ENCODE peak calls at places on chromosomes 2 and 18, in eight cellular contexts. O, A, F, L, R, P, Z and G are unnamed samples.
A peak's percentile ranks its signal among the peaks of the same experiment; 100 is the strongest.

GRCh38 chr2:145380436-145381017 is 860.6 kb upstream of the ZEB2 start:
- DNase-seq in Z (no peak), R (no peak), L (peak; percentile 74), O (no peak), A (no peak), P (no peak), F (no peak), G (no peak)

GRCh38 chr2:46954951-46955571 is 39.5 kb upstream of the MCFD2 start:
- DNase-seq in R (peak; percentile 82), Z (peak; percentile 79), A (peak; percentile 83), P (peak; percentile 79), O (no peak), F (peak; percentile 73), L (peak; percentile 76), G (no peak)

GRCh38 chr2:74205586-74205985 is 7.2 kb downstream of the MTHFD2 start:
- DNase-seq in Z (peak; percentile 67), P (peak; percentile 80), A (no peak), F (no peak), L (no peak), O (no peak), R (no peak), G (no peak)

GRCh38 chr2:173124441-173124840 is 48.8 kb downstream of the MAP3K20 start:
- DNase-seq in L (no peak), Z (no peak), P (peak; percentile 68), F (no peak), A (no peak), R (no peak), O (no peak), G (no peak)

GRCh38 chr2:176002684-176003225 is 688 bp upstream of the LNPK start:
- DNase-seq in R (peak; percentile 35), Z (peak; percentile 33), A (no peak), P (no peak), L (no peak), O (no peak), F (no peak), G (peak; percentile 8)

GRCh38 chr2:529425-529824 is 147.8 kb downstream of the TMEM18 start:
- DNase-seq in F (no peak), R (no peak), L (no peak), P (no peak), Z (no peak), A (no peak), O (no peak), G (no peak)

GRCh38 chr18:77114564-77115391 is 17.8 kb downstream of the MBP start:
- DNase-seq in R (peak; percentile 82), P (peak; percentile 94), F (peak; percentile 83), O (no peak), Z (peak; percentile 93), L (peak; percentile 82), A (peak; percentile 75), G (no peak)

GRCh38 chr2:46922606-46923005 is 7.0 kb upstream of the MCFD2 start:
- DNase-seq in O (no peak), Z (no peak), F (no peak), A (no peak), L (no peak), R (no peak), P (no peak), G (no peak)

GRCh38 chr2:120883607-120884405 is 148.1 kb downstream of the GLI2 start:
- DNase-seq in P (no peak), O (no peak), R (no peak), A (no peak), L (no peak), F (no peak), Z (no peak), G (no peak)

DNA sequence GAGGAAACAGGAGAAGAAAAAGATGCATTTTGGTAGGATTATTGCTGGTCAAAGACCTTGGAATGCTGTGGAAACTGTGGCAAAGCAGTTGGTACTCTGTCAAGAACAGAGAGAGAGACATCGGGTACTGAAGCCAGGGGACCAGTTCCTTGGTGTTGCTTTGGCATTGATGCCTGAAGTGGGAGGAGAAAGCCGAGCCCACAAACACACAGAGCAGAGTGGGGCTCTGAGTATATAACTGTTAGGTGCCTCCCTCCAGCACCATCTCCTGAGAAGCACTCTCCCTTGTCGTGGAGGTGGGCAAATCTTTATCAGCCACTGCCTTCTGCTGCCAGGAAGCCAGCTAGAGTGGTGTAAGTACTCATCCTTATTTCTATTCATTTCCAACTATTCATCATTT is at the start of gene SLC14A1:
- DNase-seq in P (no peak), L (no peak), R (no peak), F (no peak), Z (no peak), O (no peak), A (no peak), G (no peak)
- TF ChIP-seq POLR2A in P (no peak), L (no peak), R (no peak), F (no peak), Z (no peak), O (no peak), A (no peak), G (no peak)

DNA sequence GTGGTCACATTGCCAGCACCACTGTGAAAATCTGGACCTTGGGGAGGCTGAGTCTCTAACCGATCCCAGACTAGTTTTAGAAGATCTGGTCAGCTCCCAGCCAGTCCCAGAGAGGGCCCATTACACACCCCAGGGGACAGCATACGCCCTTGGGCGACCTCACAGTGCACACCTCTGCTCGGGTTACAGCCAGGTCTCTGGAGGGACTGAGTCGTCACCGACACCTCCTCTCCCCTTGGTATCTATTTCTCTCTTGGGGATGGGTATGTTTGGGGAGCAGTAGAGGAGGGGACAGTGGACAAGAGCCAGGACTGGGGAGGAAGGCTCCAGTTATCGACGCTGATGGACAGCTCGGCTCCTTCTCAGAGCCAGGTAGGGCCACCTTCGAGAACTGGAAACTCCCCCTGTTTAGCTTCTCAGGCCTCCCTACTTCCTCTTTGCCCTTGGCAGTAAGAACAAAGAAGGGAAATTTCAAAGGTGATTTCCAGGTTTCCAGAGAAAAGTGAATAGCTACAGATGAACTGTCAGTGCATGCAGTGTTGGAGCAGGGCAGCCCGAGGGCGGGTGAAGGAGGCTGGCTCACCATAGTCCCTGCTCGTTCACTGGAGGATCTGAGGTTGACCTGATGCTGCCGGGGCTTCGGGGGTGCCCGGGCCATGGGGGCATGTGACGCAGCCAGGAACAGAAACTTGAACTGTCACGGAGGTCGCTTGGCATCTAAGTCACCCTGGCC is 4.4 kb upstream of the SEMA4C start:
- DNase-seq in R (no peak), P (no peak), A (no peak), F (no peak), Z (no peak), L (no peak), O (no peak), G (no peak)
- TF ChIP-seq POLR2A in R (no peak), P (no peak), A (no peak), F (no peak), Z (no peak), L (no peak), O (peak; percentile 58), G (peak; percentile 38)

GRCh38 chr18:58411323-58411722 is 217.6 kb downstream of the ALPK2 start:
- DNase-seq in O (no peak), L (no peak), A (no peak), Z (no peak), R (no peak), F (no peak), P (no peak), G (no peak)

GRCh38 chr18:58407263-58407648 is 221.6 kb downstream of the ALPK2 start:
- DNase-seq in L (no peak), F (no peak), A (no peak), O (no peak), R (no peak), Z (peak; percentile 59), P (no peak), G (no peak)

GRCh38 chr18:58407649-58408407 is 221.1 kb downstream of the ALPK2 start:
- DNase-seq in P (no peak), Z (no peak), O (no peak), A (no peak), F (no peak), R (no peak), L (no peak), G (no peak)

GRCh38 chr18:58409802-58410445 is 219.0 kb downstream of the ALPK2 start:
- DNase-seq in P (no peak), Z (no peak), O (no peak), R (no peak), A (no peak), L (no peak), F (no peak), G (no peak)

DNA sequence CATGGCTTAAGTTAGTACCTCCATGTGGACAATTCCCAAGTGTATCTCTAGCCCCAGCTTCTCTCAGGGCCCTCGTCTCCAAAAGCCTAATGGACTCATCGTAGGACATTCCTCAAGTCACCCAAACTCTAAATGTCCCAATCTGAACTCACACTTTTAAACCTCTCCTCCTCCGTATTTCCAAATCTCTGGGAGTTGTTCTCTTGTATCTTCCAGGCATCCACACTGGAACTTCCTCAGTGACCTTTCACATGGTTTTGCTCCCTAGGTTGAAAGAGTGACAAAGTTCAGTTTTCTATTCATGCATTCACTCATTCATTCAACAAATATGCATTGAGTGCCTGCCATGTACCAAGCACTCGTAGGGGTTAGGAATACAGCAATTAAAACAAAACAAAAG is 220.2 kb downstream of the ALPK2 start:
- DNase-seq in O (no peak), F (no peak), A (no peak), L (no peak), R (no peak), P (no peak), Z (no peak), G (no peak)
- TF ChIP-seq POLR2A in O (no peak), F (no peak), A (no peak), L (no peak), R (no peak), P (no peak), Z (no peak), G (no peak)

DNA sequence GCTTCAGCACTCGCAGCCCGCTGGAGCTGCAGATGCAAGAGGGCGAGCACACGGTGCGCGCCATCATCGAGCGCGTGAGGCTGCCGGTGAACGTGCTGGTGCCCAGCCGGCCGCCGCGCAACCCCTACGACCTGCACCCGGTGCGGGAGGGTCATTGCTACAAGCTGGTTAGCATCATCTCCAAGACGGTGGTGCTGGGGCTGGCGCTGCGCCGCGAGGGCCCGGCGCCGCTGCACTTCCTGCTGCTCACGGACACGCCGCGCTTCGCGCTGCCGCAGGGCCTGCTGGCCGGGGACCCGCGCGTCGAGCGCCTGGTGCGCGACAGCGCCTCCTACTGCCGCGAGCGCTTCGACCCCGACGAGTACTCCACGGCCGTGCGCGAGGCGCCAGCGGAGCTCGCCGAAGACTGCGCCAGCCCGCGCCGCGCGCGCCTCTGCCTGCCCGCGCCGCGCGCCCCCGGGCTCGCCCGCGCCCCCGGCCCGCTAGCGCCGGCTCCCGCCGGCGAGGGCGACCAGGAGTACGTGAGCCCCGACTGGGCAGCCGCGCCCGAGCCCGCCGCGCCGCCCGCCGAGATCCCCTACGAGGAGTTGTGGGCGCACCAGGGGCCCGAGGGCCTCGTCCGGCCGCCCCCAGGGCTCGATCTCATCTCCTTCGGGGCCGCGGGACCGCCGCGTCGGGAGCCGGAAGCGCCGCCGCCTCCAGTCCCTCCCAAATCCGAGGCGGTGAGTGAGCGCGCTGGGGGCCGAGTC is 11.8 kb downstream of the GAREM2 start:
- DNase-seq in Z (peak; percentile 86), O (peak; percentile 95), R (peak; percentile 79), F (peak; percentile 90), P (no peak), L (peak; percentile 86), A (peak; percentile 90), G (peak; percentile 92)
- TF ChIP-seq POLR2A in Z (no peak), O (no peak), R (no peak), F (peak; percentile 32), P (no peak), L (peak; percentile 53), A (no peak), G (peak; percentile 64)

GRCh38 chr2:111905990-111906735 is 7.8 kb downstream of the MERTK start:
- DNase-seq in F (no peak), R (peak; percentile 46), Z (no peak), P (peak; percentile 56), O (no peak), L (peak; percentile 66), A (no peak), G (no peak)
- TF ChIP-seq POLR2A in F (no peak), R (no peak), Z (no peak), P (no peak), O (no peak), L (no peak), A (no peak), G (no peak)